ENCODE peak calls at places on chromosomes 1 and 21, in six cellular contexts. Q is IMR-90, L is mesendoderm, D is trophoblast cell, N is mesenchymal stem cell, Y is H9. T is an unnamed sample.

GRCh38 chr1:61424382-61424781 is 300.6 kb downstream of the TM2D1 start:
- DNase-seq in Q (no peak), L (no peak), D (no peak), N (no peak), Y (no peak), T (no peak)

GRCh38 chr1:24903011-24903461 is 27.0 kb downstream of the RUNX3 start:
- DNase-seq in Q (no peak), L (no peak), D (no peak), N (no peak), Y (no peak), T (no peak)

GRCh38 chr1:89721351-89721750 is 88.4 kb downstream of the LRRC8C start:
- DNase-seq in Q (peak), L (no peak), D (no peak), N (peak), Y (no peak), T (no peak)

GRCh38 chr21:42463861-42464515 is 32.0 kb downstream of the RSPH1 start:
- DNase-seq in Q (peak), L (peak), D (peak), N (peak), Y (peak), T (peak)

GRCh38 chr1:115677570-115677969 is 35.8 kb downstream of the VANGL1 start:
- DNase-seq in Q (no peak), L (peak), D (no peak), N (no peak), Y (no peak), T (no peak)

GRCh38 chr1:156406229-156406628 is 37.2 kb downstream of the RHBG start:
- DNase-seq in Q (no peak), L (no peak), D (no peak), N (no peak), Y (no peak), T (no peak)

GRCh38 chr1:198633675-198634121 is 5.1 kb upstream of the PTPRC start:
- DNase-seq in Q (no peak), L (no peak), D (no peak), N (no peak), Y (no peak), T (no peak)

GRCh38 chr1:117112063-117112462 is 9.5 kb downstream of the TRIM45 start:
- DNase-seq in Q (no peak), L (no peak), D (no peak), N (no peak), Y (no peak), T (no peak)

GRCh38 chr1:66182551-66183178 is 351.3 kb upstream of the SGIP1 start:
- DNase-seq in Q (peak), L (no peak), D (peak), N (no peak), Y (no peak), T (no peak)

GRCh38 chr1:5265416-5266075 is 611.1 kb downstream of the AJAP1 start:
- DNase-seq in Q (no peak), L (no peak), D (no peak), N (no peak), Y (no peak), T (no peak)

GRCh38 chr1:27646676-27647075 is 11.7 kb upstream of the FGR start:
- DNase-seq in Q (no peak), L (no peak), D (no peak), N (no peak), Y (no peak), T (no peak)

GRCh38 chr1:201791775-201792166 is 37.2 kb upstream of the IPO9 start:
- DNase-seq in Q (peak), L (no peak), D (no peak), N (peak), Y (no peak), T (no peak)

GRCh38 chr21:42684109-42684916 is 30.9 kb downstream of the PDE9A start:
- DNase-seq in Q (no peak), L (no peak), D (no peak), N (no peak), Y (no peak), T (no peak)

GRCh38 chr1:245809361-245809760 is 654.6 kb downstream of the KIF26B start:
- DNase-seq in Q (no peak), L (no peak), D (no peak), N (no peak), Y (no peak), T (no peak)

GRCh38 chr1:116182019-116182714 is 71.0 kb downstream of the MAB21L3 start:
- DNase-seq in Q (no peak), L (no peak), D (no peak), N (no peak), Y (no peak), T (no peak)

GRCh38 chr1:214317734-214318133 is 36.8 kb downstream of the SMYD2 start:
- DNase-seq in Q (no peak), L (peak), D (no peak), N (no peak), Y (no peak), T (no peak)

GRCh38 chr1:198788561-198789064 is 149.8 kb downstream of the PTPRC start:
- DNase-seq in Q (no peak), L (peak), D (peak), N (peak), Y (peak), T (peak)

GRCh38 chr1:84780000-84780716 is 89.9 kb upstream of the SSX2IP start:
- DNase-seq in Q (peak), L (no peak), D (no peak), N (no peak), Y (no peak), T (no peak)

GRCh38 chr21:23837564-23837963 is 1769.7 kb downstream of the MRPL39 start:
- DNase-seq in Q (no peak), L (no peak), D (no peak), N (no peak), Y (no peak), T (no peak)

DNA sequence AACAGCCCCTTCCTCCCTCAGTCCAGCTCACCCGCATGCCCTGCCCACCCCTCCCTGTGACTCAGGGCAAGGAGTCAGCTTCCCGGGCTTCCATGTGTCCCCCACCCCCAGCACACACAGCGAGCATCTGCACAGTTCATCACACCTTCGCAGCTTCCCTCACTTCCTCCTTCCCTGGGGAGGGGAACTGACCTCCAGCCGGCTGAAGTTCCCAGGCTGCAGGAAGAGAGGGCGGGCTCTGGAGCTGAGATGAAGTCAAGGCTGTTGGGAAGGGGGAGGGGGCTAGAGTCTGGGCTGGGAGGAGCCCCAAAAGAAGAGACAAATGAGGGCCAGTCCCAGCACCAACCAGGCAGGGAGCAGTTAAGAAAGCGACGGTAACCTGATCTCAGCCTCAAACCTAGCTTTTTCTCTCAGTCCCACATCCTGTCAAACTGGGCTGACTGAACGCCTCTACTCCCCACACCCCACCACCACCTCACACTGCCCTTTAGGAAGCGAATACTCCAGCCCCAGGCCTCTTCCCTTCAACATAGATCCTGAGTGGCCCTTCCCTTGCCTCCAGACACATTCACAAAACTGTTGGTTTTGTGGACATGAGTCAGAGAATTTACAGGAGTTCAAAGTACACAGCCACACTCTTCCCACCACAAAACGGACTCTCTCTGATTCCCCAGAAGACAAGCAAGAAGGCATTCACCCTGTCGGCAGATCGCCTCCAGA is 1.9 kb downstream of the RHOC start:
- DNase-seq in Q (peak), L (peak), D (peak), N (peak), Y (peak), T (peak)
- H3K9ac ChIP-seq in Q (peak), L (peak), D (no peak), N (peak), Y (no peak), T (no peak)

DNA sequence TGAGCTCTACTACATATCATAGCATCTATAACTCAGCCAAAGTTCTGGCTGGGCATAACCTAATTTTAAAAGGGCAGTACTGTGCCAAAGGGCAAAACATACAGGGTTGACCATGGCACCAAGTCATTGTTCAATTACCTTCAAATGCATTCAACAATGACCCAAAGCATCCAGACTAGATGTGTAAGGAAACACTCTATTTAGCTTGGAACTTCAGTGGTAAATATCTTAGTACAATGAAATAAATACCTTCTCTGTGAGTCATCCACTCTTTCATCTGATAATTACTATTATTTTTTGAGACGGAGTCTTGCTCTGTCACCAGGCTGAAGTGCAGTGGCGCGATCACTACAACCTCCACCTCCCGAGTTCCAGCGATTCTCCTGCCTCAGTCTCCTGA is 70.0 kb downstream of the NVL start:
- DNase-seq in Q (no peak), L (no peak), D (no peak), N (no peak), Y (no peak), T (no peak)
- H3K18ac ChIP-seq in Q (no peak), L (no peak), D (no peak), N (no peak), Y (no peak), T (no peak)

GRCh38 chr1:20732588-20733360 is at the start of gene SH2D5:
- DNase-seq in Q (peak), L (peak), D (peak), N (peak), Y (peak), T (peak)

GRCh38 chr1:20732071-20732587 is 374 bp downstream of the SH2D5 start:
- DNase-seq in Q (peak), L (peak), D (no peak), N (peak), Y (peak), T (peak)

GRCh38 chr1:20730690-20731056 is 1.8 kb downstream of the SH2D5 start:
- DNase-seq in Q (no peak), L (no peak), D (no peak), N (no peak), Y (no peak), T (no peak)

GRCh38 chr1:20729990-20730689 is 2.4 kb downstream of the SH2D5 start:
- DNase-seq in Q (no peak), L (no peak), D (no peak), N (no peak), Y (no peak), T (no peak)

DNA sequence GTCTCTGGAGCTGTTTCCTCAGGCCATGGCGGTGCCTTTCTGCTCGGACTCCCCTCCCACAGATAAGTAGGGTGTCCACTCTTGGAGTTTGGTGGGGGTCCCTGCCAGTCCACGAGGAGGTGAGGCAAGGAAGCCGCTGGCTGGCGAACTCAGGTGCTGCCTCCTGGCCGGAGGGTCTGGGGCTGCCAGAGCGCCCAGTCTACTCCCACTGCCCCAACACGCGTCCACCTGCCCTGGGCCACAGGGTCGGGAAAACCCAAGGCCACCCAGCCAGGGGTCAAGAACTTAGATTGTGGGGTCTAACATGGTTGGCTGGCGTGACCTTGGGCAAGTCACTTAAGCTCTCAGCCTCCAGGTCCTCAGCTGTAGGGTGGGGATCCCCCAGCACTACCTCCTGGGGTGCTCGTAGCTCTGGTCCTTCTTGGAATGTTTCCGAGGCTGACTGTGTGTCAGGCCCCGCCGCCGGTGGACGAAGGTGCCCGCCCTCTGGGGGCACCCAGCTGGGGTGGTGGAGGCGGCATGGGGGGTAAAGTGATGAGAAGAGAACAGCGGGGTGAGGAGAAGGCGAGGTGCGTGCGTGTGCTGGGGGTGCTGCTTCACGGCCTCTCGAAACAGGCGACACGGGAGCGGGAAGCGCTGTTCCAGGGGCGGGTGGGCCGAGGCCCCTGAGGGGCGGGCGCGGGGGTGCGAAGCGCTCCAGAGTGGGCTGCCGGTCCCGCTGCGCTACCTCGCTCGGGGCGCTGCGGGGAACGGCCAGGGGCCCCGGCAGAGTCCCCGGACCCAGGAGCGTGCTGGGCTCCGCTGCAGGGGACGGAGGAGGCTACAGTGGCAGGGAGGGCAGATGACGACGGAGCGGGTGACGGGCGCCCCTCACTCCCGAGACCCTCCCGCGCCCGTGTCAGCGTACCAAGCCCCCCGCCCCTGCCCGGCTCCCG is 1.2 kb downstream of the SH2D5 start:
- DNase-seq in Q (no peak), L (no peak), D (no peak), N (no peak), Y (no peak), T (no peak)
- H3K9ac ChIP-seq in Q (peak), L (peak), D (no peak), N (peak), Y (no peak), T (peak)

GRCh38 chr1:229088711-229089110 is 182.2 kb upstream of the RAB4A start:
- DNase-seq in Q (no peak), L (no peak), D (no peak), N (no peak), Y (no peak), T (no peak)

GRCh38 chr1:229087906-229088305 is 183.0 kb upstream of the RAB4A start:
- DNase-seq in Q (no peak), L (no peak), D (no peak), N (no peak), Y (no peak), T (no peak)

GRCh38 chr1:229091721-229092136 is 179.2 kb upstream of the RAB4A start:
- DNase-seq in Q (no peak), L (no peak), D (no peak), N (no peak), Y (no peak), T (no peak)

GRCh38 chr1:229087339-229087738 is 183.6 kb upstream of the RAB4A start:
- DNase-seq in Q (no peak), L (no peak), D (no peak), N (no peak), Y (no peak), T (no peak)

DNA sequence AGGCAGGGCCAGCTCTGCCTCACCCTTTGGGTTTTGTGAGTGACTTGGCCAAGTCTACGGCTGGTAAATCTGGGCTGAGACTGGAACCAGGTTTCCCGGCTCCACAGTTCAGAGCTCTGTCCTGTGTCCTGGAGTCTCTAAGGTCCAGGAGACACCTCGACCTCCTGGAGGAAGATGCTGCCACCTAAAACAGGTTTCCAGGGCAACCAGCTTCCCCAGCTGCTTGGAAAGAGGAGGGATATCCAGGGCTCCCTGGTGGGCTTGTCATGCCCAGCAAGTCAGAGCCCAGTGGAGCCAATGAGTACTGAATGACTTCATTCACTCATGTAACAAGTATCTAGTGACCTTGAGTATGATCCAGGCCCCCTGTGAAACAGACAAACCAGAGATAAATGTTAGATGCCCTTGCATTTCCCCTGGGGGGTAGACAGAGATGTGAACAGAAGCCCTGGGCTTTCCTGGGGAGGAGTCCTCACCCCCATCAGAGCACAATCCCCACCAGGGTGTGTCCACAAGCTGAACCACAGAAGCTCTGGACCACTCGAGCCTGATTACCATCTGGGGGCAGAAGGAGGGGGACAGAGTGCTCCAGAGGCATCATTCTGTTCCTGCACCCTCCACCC is 181.2 kb upstream of the RAB4A start:
- DNase-seq in Q (no peak), L (peak), D (no peak), N (no peak), Y (no peak), T (no peak)
- H3K18ac ChIP-seq in Q (no peak), L (no peak), D (peak), N (no peak), Y (no peak), T (no peak)

GRCh38 chr1:155079487-155080249 is 1.0 kb downstream of the EFNA3 start:
- DNase-seq in Q (no peak), L (no peak), D (no peak), N (peak), Y (no peak), T (no peak)

GRCh38 chr1:155077346-155077745 is 1.3 kb upstream of the EFNA3 start:
- DNase-seq in Q (no peak), L (no peak), D (no peak), N (no peak), Y (no peak), T (no peak)

GRCh38 chr1:155077758-155078495 is 710 bp upstream of the EFNA3 start:
- DNase-seq in Q (no peak), L (no peak), D (no peak), N (no peak), Y (no peak), T (no peak)

GRCh38 chr1:155079210-155079486 is 511 bp downstream of the EFNA3 start:
- DNase-seq in Q (no peak), L (no peak), D (no peak), N (no peak), Y (no peak), T (no peak)

GRCh38 chr1:155078496-155079209 is at the start of gene EFNA3:
- DNase-seq in Q (peak), L (no peak), D (no peak), N (peak), Y (peak), T (peak)
- H3K9ac ChIP-seq in Q (no peak), L (peak), D (no peak), N (peak), Y (no peak), T (peak)

GRCh38 chr1:22677861-22678521 is 25.0 kb downstream of the C1QB start:
- DNase-seq in Q (no peak), L (no peak), D (no peak), N (no peak), Y (no peak), T (no peak)
- H3K18ac ChIP-seq in Q (no peak), L (no peak), D (no peak), N (no peak), Y (no peak), T (peak)

DNA sequence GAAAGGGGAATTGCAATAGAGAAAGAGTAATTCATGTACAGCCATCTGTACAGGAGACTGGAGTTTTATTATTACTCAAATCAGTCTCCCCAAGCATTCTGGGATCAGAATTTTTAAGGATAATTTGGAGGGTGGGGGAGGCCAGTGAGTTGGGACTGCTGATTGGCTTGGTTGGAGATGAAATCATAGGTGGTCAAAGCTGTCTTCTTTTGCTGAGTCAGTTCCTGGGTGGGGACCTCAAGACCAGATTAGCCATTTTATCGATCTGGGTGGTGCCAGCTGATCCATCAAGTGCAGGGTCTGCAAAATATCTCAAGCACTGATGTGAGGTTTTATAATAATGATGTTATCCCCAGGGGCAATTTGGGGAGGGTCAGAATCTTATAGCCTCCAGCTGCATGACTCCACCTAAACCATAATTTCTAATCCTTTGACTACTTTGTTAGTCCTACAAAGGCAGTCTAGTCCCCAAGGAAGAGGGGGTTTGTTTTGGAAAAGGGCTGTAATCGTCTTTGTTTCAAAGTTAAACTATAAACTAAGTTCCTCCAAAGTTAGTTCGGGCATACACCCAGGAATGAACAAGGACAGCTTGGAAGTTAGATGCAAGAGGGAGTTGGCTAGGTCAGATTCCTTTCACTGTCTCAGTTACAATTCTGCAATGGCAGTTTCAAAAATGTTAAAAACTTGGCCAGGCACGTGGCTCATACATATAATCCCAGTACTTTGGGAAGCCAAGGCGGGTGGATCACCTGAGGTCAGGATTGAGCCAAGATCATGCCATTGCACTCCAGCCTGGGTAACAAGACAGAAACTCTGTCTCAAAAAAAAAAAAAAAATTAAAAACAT is 17.0 kb upstream of the RAB3B start:
- DNase-seq in Q (no peak), L (peak), D (peak), N (no peak), Y (no peak), T (no peak)
- H3K9ac ChIP-seq in Q (no peak), L (peak), D (no peak), N (peak), Y (no peak), T (no peak)

GRCh38 chr1:167500283-167500860 is 18.0 kb downstream of the CD247 start:
- DNase-seq in Q (no peak), L (no peak), D (no peak), N (no peak), Y (no peak), T (no peak)

GRCh38 chr1:167499657-167500056 is 18.7 kb downstream of the CD247 start:
- DNase-seq in Q (no peak), L (no peak), D (no peak), N (no peak), Y (no peak), T (no peak)

GRCh38 chr1:167502192-167502551 is 16.2 kb downstream of the CD247 start:
- DNase-seq in Q (no peak), L (no peak), D (no peak), N (no peak), Y (no peak), T (no peak)

GRCh38 chr1:167502719-167503452 is 15.4 kb downstream of the CD247 start:
- DNase-seq in Q (no peak), L (peak), D (no peak), N (no peak), Y (peak), T (no peak)

GRCh38 chr1:167501513-167502191 is 16.7 kb downstream of the CD247 start:
- DNase-seq in Q (no peak), L (no peak), D (no peak), N (no peak), Y (no peak), T (no peak)
- H3K18ac ChIP-seq in Q (no peak), L (no peak), D (no peak), N (no peak), Y (no peak), T (peak)